ENCODE peak calls at places on chromosome 22, in eight cellular contexts. C, P, H, V, Q, F, J and T are unnamed samples. For H3K36me3, the result is how much of the 10 kb centered on the place peaks cover.

GRCh38 chr22:49204599-49205214 is 623.0 kb downstream of the BRD1 start:
- DNase-seq in C (no peak), P (no peak), H (no peak), V (no peak), Q (peak), F (no peak), J (no peak), T (no peak)

GRCh38 chr22:17057959-17058814 is 26.6 kb upstream of the IL17RA start:
- DNase-seq in C (no peak), P (no peak), H (no peak), V (peak), Q (no peak), F (peak), J (peak), T (peak)

GRCh38 chr22:26172389-26172990 is 3.2 kb downstream of the SEZ6L start:
- DNase-seq in C (no peak), P (no peak), H (no peak), V (no peak), Q (no peak), F (peak), J (peak), T (peak)

GRCh38 chr22:30906411-30906810 is 62.2 kb downstream of the MORC2 start:
- DNase-seq in C (no peak), P (peak), H (no peak), V (no peak), Q (no peak), F (no peak), J (no peak), T (no peak)

GRCh38 chr22:20509344-20510047 is 2.1 kb downstream of the MED15 start:
- DNase-seq in C (peak), P (no peak), H (no peak), V (peak), Q (peak), F (peak), J (no peak), T (peak)

GRCh38 chr22:49517211-49517610 is 310.5 kb downstream of the BRD1 start:
- DNase-seq in C (no peak), P (no peak), H (no peak), V (no peak), Q (no peak), F (no peak), J (no peak), T (no peak)

GRCh38 chr22:28783786-28784671 is 11.5 kb downstream of the CCDC117 start:
- DNase-seq in C (no peak), P (no peak), H (no peak), V (no peak), Q (no peak), F (no peak), J (no peak), T (peak)

GRCh38 chr22:43520632-43521039 is 108.8 kb downstream of the MPPED1 start:
- DNase-seq in C (no peak), P (no peak), H (peak), V (no peak), Q (no peak), F (no peak), J (no peak), T (no peak)

GRCh38 chr22:36253523-36254490 is 874 bp downstream of the APOL1 start:
- DNase-seq in C (no peak), P (no peak), H (no peak), V (no peak), Q (no peak), F (peak), J (no peak), T (peak)

GRCh38 chr22:33720166-33720878 is 200.0 kb downstream of the LARGE1 start:
- DNase-seq in C (no peak), P (no peak), H (no peak), V (no peak), Q (no peak), F (no peak), J (no peak), T (peak)

GRCh38 chr22:18095101-18095805 is 15.4 kb upstream of the TUBA8 start:
- DNase-seq in C (no peak), P (no peak), H (no peak), V (no peak), Q (no peak), F (no peak), J (no peak), T (peak)

GRCh38 chr22:46276563-46276962 is 8.8 kb downstream of the TTC38 start:
- DNase-seq in C (no peak), P (no peak), H (no peak), V (no peak), Q (no peak), F (no peak), J (no peak), T (no peak)
- H3K36me3 ChIP-seq in C (under half), P (under half), H (under half), V (under half), Q (half or more), F (under half), J (under half), T (under half)

GRCh38 chr22:41992496-41992895 is 6.1 kb upstream of the WBP2NL start:
- DNase-seq in C (no peak), P (no peak), H (no peak), V (no peak), Q (no peak), F (no peak), J (no peak), T (no peak)
- H3K36me3 ChIP-seq in C (under half), P (under half), H (under half), V (under half), Q (under half), F (under half), J (under half), T (under half)

GRCh38 chr22:23293720-23294119 is 113.4 kb downstream of the BCR start:
- DNase-seq in C (no peak), P (no peak), H (no peak), V (no peak), Q (no peak), F (no peak), J (no peak), T (no peak)
- H3K36me3 ChIP-seq in C (under half), P (under half), H (under half), V (half or more), Q (half or more), F (under half), J (under half), T (under half)

DNA sequence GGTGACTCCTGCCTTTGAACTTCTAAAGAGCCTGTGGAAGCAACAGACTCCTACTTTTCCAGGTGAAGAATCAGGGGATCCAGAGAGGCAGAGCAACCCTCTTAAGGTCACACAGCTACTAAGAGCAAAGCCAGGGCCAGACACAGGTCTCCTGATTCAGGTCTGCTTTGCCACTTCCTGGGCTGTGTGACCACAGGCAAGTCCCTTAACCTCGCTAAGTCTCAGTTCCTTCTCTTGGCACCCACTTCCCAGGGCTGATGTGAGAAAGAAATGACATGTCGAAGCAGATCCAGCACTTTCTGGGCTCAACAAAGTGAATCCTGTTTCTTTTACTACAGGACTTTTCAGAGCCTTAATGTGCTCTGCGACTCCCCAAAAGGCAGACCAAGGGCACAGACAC is 30.2 kb downstream of the UQCR10 start:
- DNase-seq in C (no peak), P (no peak), H (peak), V (no peak), Q (no peak), F (no peak), J (no peak), T (no peak)
- H3K36me3 ChIP-seq in C (under half), P (under half), H (under half), V (half or more), Q (half or more), F (under half), J (under half), T (under half)